ENCODE peak calls at places on chromosomes 7 and 10, in five cellular contexts. B is MM.1S, I is IMR-90, U is B cell, Z is thoracic aorta. N is an unnamed sample.

GRCh38 chr10:5975641-5976473 is 1.5 kb downstream of the IL15RA start:
- DNase-seq in B (peak), I (peak), U (peak), Z (no peak), N (peak)

GRCh38 chr7:75842836-75843446 is 29.3 kb upstream of the CCL24 start:
- DNase-seq in B (peak), I (peak), U (no peak), Z (no peak), N (no peak)

GRCh38 chr7:106916689-106917088 is 51.6 kb downstream of the PIK3CG start:
- DNase-seq in B (no peak), I (peak), U (no peak), Z (no peak), N (no peak)

GRCh38 chr7:7793921-7794320 is 75.5 kb upstream of the RPA3 start:
- DNase-seq in B (no peak), I (no peak), U (no peak), Z (no peak), N (no peak)

GRCh38 chr10:52212802-52213510 is 101.1 kb upstream of the DKK1 start:
- DNase-seq in B (no peak), I (no peak), U (no peak), Z (no peak), N (no peak)

GRCh38 chr10:88756660-88757059 is 3.2 kb upstream of the LIPN start:
- DNase-seq in B (no peak), I (no peak), U (no peak), Z (no peak), N (no peak)

GRCh38 chr7:51121036-51121780 is 195.4 kb downstream of the COBL start:
- DNase-seq in B (no peak), I (no peak), U (no peak), Z (no peak), N (no peak)

GRCh38 chr7:141698247-141699015 is 3.5 kb downstream of the DENND11 start:
- DNase-seq in B (no peak), I (no peak), U (peak), Z (no peak), N (no peak)

GRCh38 chr7:134639683-134640279 is 6.9 kb upstream of the BPGM start:
- DNase-seq in B (no peak), I (no peak), U (no peak), Z (no peak), N (no peak)

GRCh38 chr7:381211-382117 is 91.5 kb downstream of the FOXL3 start:
- DNase-seq in B (no peak), I (no peak), U (no peak), Z (no peak), N (peak)

GRCh38 chr10:3865565-3865964 is 80.6 kb upstream of the KLF6 start:
- DNase-seq in B (no peak), I (no peak), U (no peak), Z (no peak), N (no peak)

GRCh38 chr7:131385039-131385605 is 57.4 kb downstream of the MKLN1 start:
- DNase-seq in B (no peak), I (peak), U (no peak), Z (no peak), N (no peak)

GRCh38 chr7:100521076-100521475 is 17.9 kb upstream of the AGFG2 start:
- DNase-seq in B (no peak), I (no peak), U (no peak), Z (no peak), N (no peak)

GRCh38 chr7:128869944-128870285 is 7.3 kb downstream of the ATP6V1F start:
- DNase-seq in B (no peak), I (no peak), U (no peak), Z (no peak), N (no peak)

GRCh38 chr7:128874140-128875031 is 11.7 kb downstream of the ATP6V1F start:
- DNase-seq in B (no peak), I (no peak), U (no peak), Z (no peak), N (no peak)

GRCh38 chr7:128871050-128871449 is 8.4 kb downstream of the ATP6V1F start:
- DNase-seq in B (no peak), I (no peak), U (no peak), Z (no peak), N (no peak)

GRCh38 chr7:128873234-128873633 is 10.6 kb downstream of the ATP6V1F start:
- DNase-seq in B (no peak), I (no peak), U (no peak), Z (no peak), N (no peak)

DNA sequence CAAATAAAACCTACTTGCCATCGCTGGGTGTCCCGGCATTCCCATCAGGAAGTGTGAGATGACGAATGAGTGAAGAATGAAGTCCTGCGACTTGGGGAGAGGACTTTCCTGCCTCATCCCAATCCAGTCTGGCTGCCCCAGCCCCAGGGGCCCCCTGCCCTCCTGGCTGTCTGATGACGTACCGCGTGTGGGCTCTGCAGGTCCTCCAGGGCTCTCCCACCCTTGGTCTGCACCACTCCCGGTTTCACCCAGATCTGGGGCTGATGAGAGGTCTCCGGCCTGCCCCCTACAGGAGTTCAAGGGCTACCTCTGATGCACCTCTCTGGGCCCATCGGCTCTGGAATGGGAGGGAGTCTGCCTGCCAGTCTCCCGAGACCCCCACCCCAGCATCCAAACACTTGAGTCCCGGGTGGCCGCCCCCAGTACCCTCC is 9.8 kb downstream of the ATP6V1F start:
- DNase-seq in B (no peak), I (no peak), U (no peak), Z (no peak), N (no peak)
- TF ChIP-seq CTCF in B (peak), I (no peak), U (no peak), Z (no peak), N (no peak)

GRCh38 chr7:125383324-125383723 is 453.7 kb upstream of the POT1 start:
- DNase-seq in B (peak), I (no peak), U (no peak), Z (no peak), N (no peak)
- TF ChIP-seq CTCF in B (peak), I (no peak), U (no peak), Z (no peak), N (peak)

DNA sequence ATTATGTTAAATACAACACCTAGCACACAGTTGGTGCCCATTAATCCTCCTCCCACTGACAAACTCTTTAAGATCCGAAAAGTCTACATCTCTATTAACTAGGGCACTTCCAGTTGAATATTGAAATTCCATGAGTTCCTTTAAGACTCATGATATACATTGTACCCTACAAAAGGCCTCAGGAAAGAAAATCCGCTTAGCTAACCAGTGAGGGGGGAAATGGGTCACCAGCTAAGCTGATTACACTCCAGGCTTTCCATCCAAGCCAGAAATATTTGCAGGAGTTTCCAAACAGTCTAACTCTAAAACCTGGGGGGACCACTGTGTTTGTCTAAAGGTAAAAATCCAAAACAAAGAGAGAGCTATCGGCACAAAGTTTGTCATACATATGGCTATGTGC is 1.3 kb upstream of the LRIT2 start:
- DNase-seq in B (no peak), I (no peak), U (no peak), Z (no peak), N (no peak)
- TF ChIP-seq CTCF in B (no peak), I (no peak), U (no peak), Z (no peak), N (no peak)

GRCh38 chr10:49029666-49030065 is 85.7 kb downstream of the VSTM4 start:
- DNase-seq in B (no peak), I (no peak), U (peak), Z (no peak), N (no peak)

GRCh38 chr10:49023752-49024151 is 84.1 kb upstream of the LRRC18 start:
- DNase-seq in B (no peak), I (peak), U (no peak), Z (no peak), N (no peak)

GRCh38 chr10:49024484-49024883 is 84.8 kb upstream of the LRRC18 start:
- DNase-seq in B (no peak), I (no peak), U (peak), Z (no peak), N (no peak)

GRCh38 chr10:49025347-49025983 is 85.8 kb upstream of the LRRC18 start:
- DNase-seq in B (no peak), I (no peak), U (peak), Z (no peak), N (no peak)

GRCh38 chr10:49028639-49029038 is 86.7 kb downstream of the VSTM4 start:
- DNase-seq in B (no peak), I (no peak), U (no peak), Z (no peak), N (no peak)
- TF ChIP-seq CTCF in B (no peak), I (no peak), U (no peak), Z (no peak), N (no peak)

GRCh38 chr10:103491729-103492364 is 1.7 kb upstream of the NEURL1 start:
- DNase-seq in B (no peak), I (peak), U (no peak), Z (no peak), N (no peak)
- TF ChIP-seq CTCF in B (no peak), I (no peak), U (no peak), Z (no peak), N (no peak)

GRCh38 chr7:63030061-63030460 is 968.6 kb upstream of the ZNF722 start:
- DNase-seq in B (no peak), I (no peak), U (no peak), Z (no peak), N (no peak)
- TF ChIP-seq CTCF in B (no peak), I (no peak), U (no peak), Z (no peak), N (no peak)